ENCODE peak calls at places on chromosomes 2 and 18, in nine cellular contexts. V, O, M, W, X, U, P, K and R are unnamed samples.

GRCh38 chr2:173773076-173773475 is 192.1 kb downstream of the SP3 start:
- DNase-seq in V (no peak), X (no peak), K (no peak), O (no peak), U (no peak), M (no peak), W (no peak), P (no peak), R (no peak)

GRCh38 chr2:190159453-190159852 is 96.9 kb upstream of the MSTN start:
- DNase-seq in K (no peak), X (no peak), V (no peak), W (no peak), M (peak), U (peak), O (peak), P (no peak), R (peak)

GRCh38 chr2:98790221-98790620 is 59.3 kb upstream of the MGAT4A start:
- DNase-seq in P (no peak), W (no peak), O (no peak), M (no peak), K (no peak), X (no peak), U (no peak), V (no peak), R (no peak)

GRCh38 chr2:228318218-228318617 is 136.7 kb upstream of the SPHKAP start:
- DNase-seq in W (no peak), O (peak), X (peak), K (peak), V (no peak), M (peak), P (peak), U (peak), R (no peak)

GRCh38 chr2:240426797-240427721 is 8.4 kb upstream of the GPC1 start:
- DNase-seq in X (no peak), U (peak), W (peak), O (peak), V (peak), M (peak), P (peak), K (no peak), R (no peak)

GRCh38 chr2:234422242-234422641 is 74.6 kb downstream of the ARL4C start:
- DNase-seq in M (peak), U (peak), P (peak), K (no peak), O (peak), X (peak), V (no peak), W (no peak), R (peak)

GRCh38 chr2:233100192-233100998 is 40.3 kb downstream of the INPP5D start:
- DNase-seq in V (peak), X (no peak), O (no peak), P (no peak), U (no peak), M (no peak), W (peak), K (no peak), R (no peak)

GRCh38 chr2:40528564-40528963 is 76.7 kb upstream of the SLC8A1 start:
- DNase-seq in U (no peak), M (no peak), X (no peak), W (no peak), V (no peak), O (no peak), P (no peak), K (no peak), R (no peak)

GRCh38 chr2:112516801-112517200 is 25.5 kb upstream of the POLR1B start:
- DNase-seq in M (no peak), X (no peak), K (no peak), P (no peak), O (no peak), U (no peak), V (no peak), W (no peak), R (no peak)

GRCh38 chr2:160893581-160893980 is 266.6 kb upstream of the TANK start:
- DNase-seq in V (no peak), O (no peak), U (no peak), K (no peak), X (no peak), P (no peak), W (no peak), M (no peak), R (no peak)

GRCh38 chr2:8728305-8729015 is 46.6 kb downstream of the ID2 start:
- DNase-seq in W (no peak), M (no peak), P (no peak), K (no peak), U (no peak), O (no peak), V (no peak), X (no peak), R (no peak)

GRCh38 chr2:8732601-8733000 is 50.7 kb downstream of the ID2 start:
- DNase-seq in V (no peak), P (no peak), W (no peak), M (no peak), O (no peak), U (no peak), K (no peak), X (no peak), R (no peak)

GRCh38 chr2:8725838-8726237 is 44.0 kb downstream of the ID2 start:
- DNase-seq in K (no peak), M (no peak), U (no peak), V (no peak), P (no peak), X (no peak), W (no peak), O (no peak), R (no peak)

GRCh38 chr2:8729939-8730338 is 48.1 kb downstream of the ID2 start:
- DNase-seq in W (no peak), P (no peak), K (no peak), O (peak), U (no peak), X (peak), M (no peak), V (no peak), R (no peak)
- TF ChIP-seq CTCF in W (no peak), P (no peak), K (no peak), O (no peak), U (no peak), X (no peak), M (no peak), V (no peak), R (no peak)

GRCh38 chr2:218286570-218287459 is 5.5 kb downstream of the TMBIM1 start:
- DNase-seq in K (peak), X (peak), V (peak), O (peak), M (peak), P (peak), W (peak), U (peak), R (peak)

GRCh38 chr2:218285604-218286003 is 6.7 kb downstream of the TMBIM1 start:
- DNase-seq in O (peak), W (no peak), X (peak), V (no peak), K (no peak), U (peak), M (peak), P (no peak), R (peak)

GRCh38 chr2:218281449-218281848 is 10.9 kb downstream of the TMBIM1 start:
- DNase-seq in U (no peak), M (no peak), O (peak), X (peak), W (no peak), K (no peak), V (no peak), P (no peak), R (peak)

GRCh38 chr2:218282173-218282991 is 9.9 kb downstream of the TMBIM1 start:
- DNase-seq in X (peak), W (no peak), V (no peak), P (no peak), O (peak), K (no peak), M (no peak), U (no peak), R (no peak)

DNA sequence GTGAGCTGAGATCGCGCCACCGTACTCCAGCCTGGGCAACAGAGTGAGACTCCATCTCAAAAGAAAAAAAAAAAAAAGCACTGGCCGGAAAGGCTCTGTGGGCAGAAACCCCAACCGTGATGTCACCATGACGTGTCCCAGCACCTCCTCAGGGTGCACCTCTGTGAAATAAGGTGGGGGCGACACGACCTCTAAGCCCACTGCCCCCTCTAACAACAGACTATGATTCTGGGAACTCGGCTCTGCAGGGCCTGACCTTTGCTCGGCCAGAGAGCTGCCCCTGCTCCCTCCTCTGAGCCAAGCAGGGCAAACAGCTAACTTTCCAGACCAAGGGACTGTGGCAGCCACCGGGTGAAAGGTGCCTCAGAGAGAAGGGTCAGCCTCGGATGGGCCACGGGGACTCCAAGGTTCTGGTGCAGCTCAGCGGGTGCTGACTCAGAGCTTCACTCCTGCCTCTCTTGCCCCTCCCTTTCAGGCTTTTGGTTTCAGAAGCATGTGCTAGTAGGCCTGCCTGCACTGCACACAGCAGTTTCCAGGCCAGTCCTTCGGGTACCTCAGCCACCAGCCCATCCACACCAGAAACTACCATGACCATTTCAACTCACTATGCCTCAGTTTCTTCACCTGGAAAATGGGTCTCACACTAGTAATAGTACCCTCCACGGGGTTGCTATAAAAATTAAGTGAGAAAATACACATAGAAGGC is 8.0 kb downstream of the TMBIM1 start:
- DNase-seq in P (no peak), W (no peak), O (peak), M (peak), U (peak), X (peak), K (no peak), V (no peak), R (no peak)
- H3K4me3 ChIP-seq in P (no peak), W (no peak), O (no peak), M (no peak), U (no peak), X (no peak), K (no peak), V (peak), R (no peak)

GRCh38 chr18:9661564-9661963 is 46.5 kb upstream of the RAB31 start:
- DNase-seq in M (no peak), K (no peak), O (no peak), V (no peak), X (no peak), U (peak), W (no peak), P (peak), R (no peak)
- TF ChIP-seq CTCF in M (peak), K (peak), O (peak), V (no peak), X (no peak), U (peak), W (no peak), P (peak), R (no peak)

GRCh38 chr2:136012315-136012714 is 26.9 kb upstream of the DARS1 start:
- DNase-seq in O (no peak), X (no peak), K (no peak), W (no peak), M (no peak), U (no peak), V (no peak), P (no peak), R (no peak)
- H3K4me3 ChIP-seq in O (no peak), X (no peak), K (no peak), W (no peak), M (no peak), U (no peak), V (no peak), P (no peak), R (no peak)

GRCh38 chr2:20525041-20526035 is 78.5 kb downstream of the RHOB start:
- DNase-seq in M (peak), P (no peak), U (peak), V (no peak), K (no peak), O (peak), X (no peak), W (no peak), R (no peak)
- TF ChIP-seq CTCF in M (no peak), P (no peak), U (peak), V (no peak), K (no peak), O (peak), X (no peak), W (no peak), R (no peak)

GRCh38 chr2:224572338-224572737 is 12.8 kb downstream of the CUL3 start:
- DNase-seq in W (no peak), K (no peak), O (no peak), U (no peak), M (no peak), X (no peak), V (no peak), P (no peak), R (no peak)

GRCh38 chr2:224573724-224574123 is 11.4 kb downstream of the CUL3 start:
- DNase-seq in P (no peak), M (no peak), X (no peak), W (no peak), V (no peak), O (no peak), K (no peak), U (no peak), R (no peak)

GRCh38 chr2:224577541-224577940 is 7.6 kb downstream of the CUL3 start:
- DNase-seq in K (no peak), P (no peak), W (no peak), X (no peak), V (no peak), O (no peak), U (no peak), M (no peak), R (no peak)

GRCh38 chr2:224576098-224576715 is 9.0 kb downstream of the CUL3 start:
- DNase-seq in X (no peak), V (no peak), M (no peak), K (no peak), W (no peak), O (no peak), U (no peak), P (no peak), R (no peak)

GRCh38 chr2:224574423-224575084 is 10.6 kb downstream of the CUL3 start:
- DNase-seq in M (no peak), W (no peak), X (no peak), V (no peak), K (peak), U (no peak), P (no peak), O (no peak), R (no peak)
- H3K4me3 ChIP-seq in M (no peak), W (no peak), X (no peak), V (no peak), K (no peak), U (no peak), P (no peak), O (no peak), R (no peak)

GRCh38 chr2:215537621-215538020 is 101.8 kb upstream of the FN1 start:
- DNase-seq in X (no peak), V (no peak), K (peak), U (peak), M (peak), P (peak), W (no peak), O (no peak), R (no peak)
- TF ChIP-seq CTCF in X (no peak), V (no peak), K (no peak), U (peak), M (no peak), P (no peak), W (no peak), O (no peak), R (no peak)

GRCh38 chr2:229884775-229885699 is 36.8 kb downstream of the TRIP12 start:
- DNase-seq in M (no peak), X (no peak), W (no peak), V (no peak), U (no peak), O (no peak), K (no peak), P (no peak), R (no peak)
- H3K4me3 ChIP-seq in M (no peak), X (no peak), W (no peak), V (no peak), U (no peak), O (no peak), K (no peak), P (no peak), R (no peak)

GRCh38 chr18:40935423-40935822 is 1019.6 kb upstream of the PIK3C3 start:
- DNase-seq in O (no peak), P (peak), K (peak), U (peak), W (no peak), M (peak), V (no peak), X (no peak), R (no peak)
- TF ChIP-seq CTCF in O (peak), P (peak), K (peak), U (peak), W (no peak), M (peak), V (no peak), X (peak), R (peak)